ENCODE peak calls at places on chromosome 16, in five cellular contexts. M, N, H, T and G are unnamed samples.

GRCh38 chr16:69057400-69058378 is 47.8 kb upstream of the HAS3 start:
- DNase-seq in H (peak; percentile 66), T (no peak), M (no peak), N (no peak), G (no peak)

GRCh38 chr16:67470314-67470713 is 10.6 kb downstream of the ATP6V0D1 start:
- DNase-seq in N (no peak), T (no peak), H (no peak), M (no peak), G (no peak)

GRCh38 chr16:78696797-78697196 is 597.3 kb downstream of the WWOX start:
- DNase-seq in M (no peak), N (no peak), H (no peak), T (no peak), G (no peak)

GRCh38 chr16:85042126-85042525 is 14.5 kb downstream of the KIAA0513 start:
- DNase-seq in T (no peak), M (no peak), N (no peak), H (no peak), G (no peak)

GRCh38 chr16:9334091-9334490 is 242.6 kb downstream of the HAPSTR1 start:
- DNase-seq in M (no peak), H (no peak), T (no peak), N (no peak), G (no peak)

GRCh38 chr16:8099586-8099985 is 490.7 kb downstream of the TMEM114 start:
- DNase-seq in M (no peak), T (no peak), H (no peak), N (no peak), G (no peak)

GRCh38 chr16:87484487-87485331 is 8.1 kb downstream of the ZCCHC14 start:
- DNase-seq in T (no peak), M (no peak), H (no peak), N (no peak), G (no peak)

GRCh38 chr16:72317378-72317777 is 145.4 kb upstream of the PMFBP1 start:
- DNase-seq in H (no peak), N (no peak), T (no peak), M (no peak), G (no peak)

GRCh38 chr16:51407199-51407598 is 256.1 kb upstream of the SALL1 start:
- DNase-seq in M (no peak), H (no peak), T (no peak), N (no peak), G (no peak)

GRCh38 chr16:21565816-21566669 is 33.3 kb upstream of the METTL9 start:
- DNase-seq in M (no peak), N (no peak), H (no peak), T (no peak), G (no peak)

GRCh38 chr16:4372578-4373355 is 1.1 kb downstream of the VASN start:
- DNase-seq in M (no peak), H (peak; percentile 87), T (peak; percentile 13), N (no peak), G (no peak)

GRCh38 chr16:6846452-6846851 is 486.2 kb upstream of the RBFOX1 start:
- DNase-seq in N (no peak), M (no peak), H (no peak), T (no peak), G (no peak)

GRCh38 chr16:10501016-10501607 is 79.3 kb downstream of the EMP2 start:
- DNase-seq in T (no peak), N (no peak), H (no peak), M (no peak), G (no peak)

GRCh38 chr16:79847569-79847968 is 247.0 kb upstream of the MAF start:
- DNase-seq in N (no peak), M (no peak), H (no peak), T (no peak), G (no peak)

GRCh38 chr16:54933281-54934150 is 2.9 kb downstream of the IRX5 start:
- DNase-seq in H (no peak), T (no peak), M (peak; percentile 48), N (no peak), G (peak; percentile 41)

GRCh38 chr16:7689234-7689633 is 356.6 kb downstream of the RBFOX1 start:
- DNase-seq in T (no peak), H (no peak), M (no peak), N (peak; percentile 2), G (peak; percentile 41)

GRCh38 chr16:50372611-50373344 is 4.0 kb upstream of the BRD7 start:
- DNase-seq in T (no peak), N (no peak), H (peak; percentile 14), M (no peak), G (no peak)

GRCh38 chr16:82585675-82586074 is 41.1 kb upstream of the CDH13 start:
- DNase-seq in H (no peak), M (no peak), T (no peak), N (no peak), G (no peak)
- H2BK12ac ChIP-seq in H (no peak overlapping the region), M (no peak overlapping the region), T (no peak overlapping the region), N (no peak overlapping the region), G (no peak overlapping the region)

GRCh38 chr16:89319883-89320716 is 102.6 kb downstream of the ZNF778 start:
- DNase-seq in M (no peak), N (no peak), H (peak; percentile 96), T (peak; percentile 99), G (peak; percentile 61)
- H2BK120ac ChIP-seq in M (no peak overlapping the region), N (no peak overlapping the region), H (peak overlapping the region; percentile 85), T (no peak overlapping the region), G (no peak overlapping the region)

GRCh38 chr16:58158137-58158536 is 29.0 kb upstream of the CFAP20 start:
- DNase-seq in N (no peak), M (no peak), H (no peak), T (no peak), G (no peak)

GRCh38 chr16:58155839-58156238 is 26.7 kb upstream of the CFAP20 start:
- DNase-seq in T (no peak), N (no peak), M (no peak), H (no peak), G (no peak)

GRCh38 chr16:58157239-58157638 is 28.1 kb upstream of the CFAP20 start:
- DNase-seq in N (no peak), M (no peak), H (no peak), T (no peak), G (no peak)

GRCh38 chr16:58160855-58161254 is 31.7 kb upstream of the CFAP20 start:
- DNase-seq in H (no peak), T (no peak), M (no peak), N (no peak), G (no peak)
- H2BK12ac ChIP-seq in H (no peak overlapping the region), T (no peak overlapping the region), M (no peak overlapping the region), N (no peak overlapping the region), G (no peak overlapping the region)

DNA sequence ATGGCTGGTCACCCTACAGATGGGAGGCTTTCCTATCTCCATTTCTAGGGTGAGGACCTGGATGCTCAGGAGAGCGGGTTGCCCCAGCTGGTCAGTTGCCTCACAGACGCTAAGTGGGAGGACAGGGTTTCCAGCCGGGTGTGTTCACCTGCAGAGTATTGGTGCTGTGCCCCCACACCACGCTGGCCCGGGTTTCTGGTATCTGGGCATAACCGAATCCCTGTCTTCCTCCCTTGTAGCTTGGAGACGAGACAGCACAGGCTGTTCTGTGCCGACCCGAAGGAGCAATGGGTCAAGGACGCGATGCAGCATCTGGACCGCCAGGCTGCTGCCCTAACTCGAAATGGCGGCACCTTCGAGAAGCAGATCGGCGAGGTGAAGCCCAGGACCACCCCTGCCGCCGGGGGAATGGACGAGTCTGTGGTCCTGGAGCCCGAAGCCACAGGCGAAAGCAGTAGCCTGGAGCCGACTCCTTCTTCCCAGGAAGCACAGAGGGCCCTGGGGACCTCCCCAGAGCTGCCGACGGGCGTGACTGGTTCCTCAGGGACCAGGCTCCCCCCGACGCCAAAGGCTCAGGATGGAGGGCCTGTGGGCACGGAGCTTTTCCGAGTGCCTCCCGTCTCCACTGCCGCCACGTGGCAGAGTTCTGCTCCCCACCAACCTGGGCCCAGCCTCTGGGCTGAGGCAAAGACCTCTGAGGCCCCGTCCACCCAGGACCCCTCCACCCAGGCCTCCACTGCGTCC is 9.7 kb downstream of the CX3CL1 start:
- DNase-seq in N (no peak), M (no peak), T (no peak), H (no peak), G (no peak)
- H2BK120ac ChIP-seq in N (no peak overlapping the region), M (no peak overlapping the region), T (peak overlapping the region; percentile 35), H (peak overlapping the region; percentile 52), G (no peak overlapping the region)

DNA sequence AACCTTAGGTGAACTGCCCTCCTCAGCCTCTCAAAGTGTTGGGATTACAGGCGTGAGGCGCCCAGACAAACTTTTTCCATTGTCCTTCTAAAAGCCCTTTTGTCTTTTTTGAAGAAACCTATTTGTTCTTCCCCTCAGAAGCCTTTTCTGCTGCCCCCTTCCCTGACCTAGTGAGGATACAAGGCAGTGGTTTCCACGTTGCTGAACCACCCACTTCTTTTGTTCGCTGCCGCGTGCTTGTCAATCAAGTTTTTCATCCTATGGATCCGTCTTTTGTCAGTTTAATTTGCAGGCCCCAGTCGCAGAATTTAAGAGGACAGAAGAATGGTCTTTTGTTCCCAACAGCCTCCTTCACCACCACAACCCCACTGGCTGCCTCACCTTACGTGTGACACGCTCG is 20.2 kb upstream of the GNG13 start:
- DNase-seq in M (peak; percentile 68), H (no peak), N (no peak), T (no peak), G (no peak)
- H2BK12ac ChIP-seq in M (no peak overlapping the region), H (no peak overlapping the region), N (no peak overlapping the region), T (no peak overlapping the region), G (no peak overlapping the region)

DNA sequence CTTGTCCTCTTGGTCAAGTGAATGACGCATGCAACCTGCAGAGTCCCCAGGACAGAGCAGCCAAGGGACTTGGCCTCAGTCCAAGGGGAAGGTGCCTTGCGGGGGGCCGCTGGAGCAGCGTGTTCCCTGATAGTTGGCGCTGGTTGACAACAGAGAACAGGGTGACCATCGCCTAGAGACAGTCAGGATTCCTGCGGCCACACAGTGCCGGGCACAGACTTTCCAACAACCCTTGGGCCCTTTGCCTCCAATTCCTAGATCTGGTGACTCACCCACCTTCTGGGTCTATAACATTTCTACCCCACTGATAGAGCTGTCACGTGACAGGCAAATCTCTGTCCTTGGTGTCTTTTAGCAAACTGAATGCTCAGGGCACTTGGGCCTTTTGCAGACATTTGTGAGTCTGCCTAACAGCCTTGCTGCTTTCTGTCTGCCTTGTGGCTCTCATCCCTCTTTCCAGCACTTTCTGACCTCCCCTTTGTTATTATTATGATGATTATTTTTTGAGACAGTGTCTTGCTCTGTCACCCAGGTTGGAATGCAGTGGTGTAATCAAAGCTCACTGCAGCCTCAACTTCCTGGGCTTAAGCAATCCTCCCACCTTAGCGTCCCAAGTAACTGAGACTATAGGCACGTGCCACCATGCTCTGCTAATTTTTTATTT is 11.9 kb upstream of the TEDC2 start:
- DNase-seq in M (no peak), T (peak; percentile 95), N (no peak), H (peak; percentile 28), G (no peak)
- H2BK120ac ChIP-seq in M (no peak overlapping the region), T (no peak overlapping the region), N (no peak overlapping the region), H (no peak overlapping the region), G (no peak overlapping the region)

GRCh38 chr16:57598437-57598836 is 30.0 kb upstream of the ADGRG1 start:
- DNase-seq in H (no peak), N (no peak), T (no peak), M (no peak), G (no peak)
- H2BK12ac ChIP-seq in H (no peak overlapping the region), N (no peak overlapping the region), T (no peak overlapping the region), M (no peak overlapping the region), G (no peak overlapping the region)

DNA sequence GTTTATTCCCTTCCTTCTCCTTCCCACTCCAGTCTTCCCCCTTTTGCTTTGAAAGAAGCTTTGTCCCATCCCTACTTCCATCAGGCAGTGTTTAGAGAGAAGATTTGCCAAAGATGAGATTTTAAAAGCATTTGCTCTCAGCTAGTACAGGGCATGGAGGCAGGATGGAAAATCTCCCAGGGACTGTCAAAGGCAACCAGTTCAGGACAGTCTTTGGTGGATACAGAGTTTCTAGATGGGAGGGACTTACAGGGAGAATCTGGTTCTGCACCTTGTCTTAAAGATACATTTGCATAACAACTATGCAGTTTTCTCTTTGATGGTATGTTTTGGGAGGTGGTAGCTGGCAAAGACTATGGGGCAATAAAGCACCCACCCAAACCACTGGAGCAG is 26.2 kb downstream of the CHD9 start:
- DNase-seq in T (no peak), N (no peak), H (no peak), M (no peak), G (no peak)
- H2BK120ac ChIP-seq in T (peak overlapping the region; percentile 29), N (no peak overlapping the region), H (no peak overlapping the region), M (no peak overlapping the region), G (no peak overlapping the region)